ENCODE peak calls at places on chromosomes 16 and 17, in seven cellular contexts. I is coronary artery, Y is neural progenitor cell, R is fibroblast of lung, K is tibial nerve, B is AG10803, S is spleen. V is an unnamed sample.

GRCh38 chr17:50710025-50710424 is 2.3 kb upstream of the ANKRD40 start:
- DNase-seq in I (no peak), Y (no peak), R (no peak), K (no peak), B (no peak), S (no peak), V (no peak)

GRCh38 chr16:48076455-48077012 is 79.3 kb downstream of the ABCC12 start:
- DNase-seq in I (no peak), Y (no peak), R (peak), K (no peak), B (peak), S (no peak), V (no peak)

GRCh38 chr16:27224741-27225300 is 21.5 kb downstream of the KDM8 start:
- DNase-seq in I (no peak), Y (no peak), R (no peak), K (no peak), B (no peak), S (no peak), V (no peak)

GRCh38 chr17:31366088-31366487 is 25.4 kb upstream of the RAB11FIP4 start:
- DNase-seq in I (no peak), Y (no peak), R (no peak), K (no peak), B (no peak), S (no peak), V (no peak)

GRCh38 chr16:11563493-11564040 is 23.2 kb downstream of the LITAF start:
- DNase-seq in I (no peak), Y (no peak), R (no peak), K (no peak), B (no peak), S (no peak), V (no peak)

GRCh38 chr16:25217921-25218320 is 1.2 kb downstream of the AQP8 start:
- DNase-seq in I (no peak), Y (no peak), R (no peak), K (no peak), B (no peak), S (no peak), V (no peak)

GRCh38 chr16:21946889-21947635 is 6.1 kb upstream of the UQCRC2 start:
- DNase-seq in I (no peak), Y (no peak), R (no peak), K (no peak), B (no peak), S (no peak), V (peak)

GRCh38 chr16:57277586-57277985 is 6.9 kb downstream of the PLLP start:
- DNase-seq in I (no peak), Y (no peak), R (peak), K (no peak), B (peak), S (no peak), V (no peak)

GRCh38 chr17:9150407-9151090 is 129.2 kb downstream of the NTN1 start:
- DNase-seq in I (no peak), Y (peak), R (peak), K (peak), B (peak), S (no peak), V (no peak)

GRCh38 chr16:25033852-25034251 is 18.7 kb upstream of the ARHGAP17 start:
- DNase-seq in I (no peak), Y (no peak), R (peak), K (no peak), B (peak), S (no peak), V (no peak)

GRCh38 chr16:12308060-12308459 is 331.5 kb downstream of the SNX29 start:
- DNase-seq in I (no peak), Y (no peak), R (no peak), K (no peak), B (no peak), S (no peak), V (no peak)

GRCh38 chr17:65058615-65059014 is 2.1 kb upstream of the GNA13 start:
- DNase-seq in I (no peak), Y (no peak), R (no peak), K (no peak), B (no peak), S (no peak), V (no peak)

GRCh38 chr16:8863594-8864424 is 5.0 kb downstream of the CARHSP1 start:
- DNase-seq in I (no peak), Y (peak), R (peak), K (peak), B (no peak), S (no peak), V (no peak)

GRCh38 chr17:61621317-61621716 is 30.3 kb upstream of the NACA2 start:
- DNase-seq in I (no peak), Y (no peak), R (no peak), K (no peak), B (no peak), S (no peak), V (no peak)

GRCh38 chr16:51953541-51953940 is 593.4 kb downstream of the TOX3 start:
- DNase-seq in I (no peak), Y (no peak), R (no peak), K (no peak), B (no peak), S (no peak), V (no peak)

GRCh38 chr17:18033442-18034099 is 5.4 kb downstream of the ATPAF2 start:
- DNase-seq in I (no peak), Y (peak), R (peak), K (peak), B (peak), S (no peak), V (peak)

GRCh38 chr16:12063435-12063834 is 86.9 kb downstream of the SNX29 start:
- DNase-seq in I (no peak), Y (no peak), R (no peak), K (no peak), B (no peak), S (no peak), V (no peak)

GRCh38 chr17:29019475-29020181 is 13.8 kb upstream of the SEZ6 start:
- DNase-seq in I (no peak), Y (peak), R (no peak), K (no peak), B (no peak), S (no peak), V (no peak)

GRCh38 chr16:397736-398332 is 835 bp downstream of the NME4 start:
- DNase-seq in I (peak), Y (peak), R (peak), K (peak), B (peak), S (peak), V (peak)

GRCh38 chr16:2424061-2425007 is 4.9 kb upstream of the CCNF start:
- DNase-seq in I (no peak), Y (no peak), R (no peak), K (no peak), B (no peak), S (no peak), V (no peak)

GRCh38 chr17:40314557-40314953 is 5.6 kb downstream of the RARA start:
- DNase-seq in I (peak), Y (no peak), R (peak), K (no peak), B (peak), S (peak), V (peak)

GRCh38 chr16:8923199-8923598 is 40.5 kb downstream of the USP7 start:
- DNase-seq in I (no peak), Y (no peak), R (no peak), K (no peak), B (no peak), S (no peak), V (no peak)

GRCh38 chr17:67546578-67547527 is 169.8 kb downstream of the PITPNC1 start:
- DNase-seq in I (peak), Y (no peak), R (peak), K (no peak), B (no peak), S (peak), V (peak)

GRCh38 chr16:24540575-24541240 is 1.3 kb downstream of the RBBP6 start:
- DNase-seq in I (no peak), Y (peak), R (peak), K (no peak), B (peak), S (no peak), V (peak)

GRCh38 chr17:57215317-57215716 is 41.0 kb upstream of the MSI2 start:
- DNase-seq in I (no peak), Y (no peak), R (peak), K (no peak), B (no peak), S (no peak), V (no peak)

DNA sequence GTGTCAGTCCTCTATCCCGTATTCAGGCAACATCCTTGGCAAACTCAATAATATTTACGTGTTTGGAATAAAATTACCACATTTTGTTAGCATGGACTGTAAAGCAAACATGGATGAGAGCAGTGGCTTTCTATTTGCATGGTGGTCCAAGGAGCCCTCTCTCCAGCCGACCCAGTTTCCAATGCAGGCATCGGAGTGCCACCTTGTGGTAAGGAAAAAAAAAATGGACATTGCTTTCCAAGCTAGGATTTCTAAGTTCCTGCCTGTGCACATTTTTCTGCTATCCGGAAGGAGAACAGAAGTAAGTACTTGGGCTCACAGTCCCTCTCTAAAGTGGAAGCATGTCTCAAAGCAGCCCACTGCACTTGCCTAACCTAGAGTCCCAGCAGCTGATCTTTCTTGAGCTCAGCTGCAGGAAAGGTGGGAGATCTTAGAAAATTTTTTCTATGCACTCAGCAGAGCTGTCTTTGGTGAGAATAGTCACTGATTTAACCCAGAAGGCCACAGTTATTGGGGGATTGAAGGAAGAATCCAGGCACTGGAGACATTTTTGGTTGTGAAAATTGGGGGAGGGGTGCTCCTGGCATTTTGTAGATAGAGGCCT is 46.0 kb upstream of the ERCC4 start:
- DNase-seq in I (no peak), Y (peak), R (peak), K (no peak), B (peak), S (no peak), V (no peak)
- TF ChIP-seq CTCF in I (peak), Y (peak), R (peak), K (no peak), B (peak), S (no peak), V (peak)

GRCh38 chr17:76235883-76236282 is 4.4 kb downstream of the RNF157 start:
- DNase-seq in I (no peak), Y (no peak), R (no peak), K (no peak), B (no peak), S (no peak), V (no peak)
- TF ChIP-seq CTCF in I (no peak), Y (no peak), R (no peak), K (no peak), B (no peak), S (no peak), V (no peak)

GRCh38 chr17:45160505-45161287 is 979 bp upstream of the HEXIM2 start:
- DNase-seq in I (peak), Y (peak), R (peak), K (peak), B (peak), S (peak), V (no peak)
- TF ChIP-seq CTCF in I (no peak), Y (peak), R (no peak), K (no peak), B (peak), S (no peak), V (peak)

GRCh38 chr17:6713130-6713917 is at the start of gene SLC13A5:
- DNase-seq in I (no peak), Y (peak), R (peak), K (no peak), B (no peak), S (no peak), V (peak)
- TF ChIP-seq CTCF in I (no peak), Y (peak), R (no peak), K (no peak), B (peak), S (peak), V (no peak)

DNA sequence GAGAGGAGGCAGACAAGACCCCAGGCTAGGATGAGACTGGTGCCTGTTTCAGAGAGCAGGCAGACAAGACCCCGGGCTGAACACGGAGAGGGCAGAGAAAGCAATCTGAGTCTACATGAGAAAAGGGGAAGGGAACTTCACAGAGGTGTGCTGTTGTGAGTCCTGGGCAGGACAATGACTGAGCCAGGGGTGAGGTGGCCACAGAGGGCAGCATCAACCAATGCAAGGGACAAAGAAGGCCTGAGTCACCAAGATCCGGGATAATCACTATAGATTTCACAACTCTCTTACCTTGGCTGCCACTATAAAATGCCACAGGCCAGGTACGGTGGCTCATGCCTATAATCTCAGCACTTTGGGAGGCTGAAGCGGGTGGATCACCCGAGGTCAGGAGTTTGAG is 89.0 kb downstream of the SLC39A11 start:
- DNase-seq in I (no peak), Y (no peak), R (no peak), K (no peak), B (no peak), S (no peak), V (no peak)
- TF ChIP-seq CTCF in I (no peak), Y (no peak), R (no peak), K (no peak), B (no peak), S (no peak), V (no peak)

V was measured in GM20000.